ENCODE peak calls at places on chromosomes 3 and 15, in four cellular contexts. One of them, this sample, is unnamed.

GRCh38 chr3:104885214-104885814 is 481.4 kb upstream of the ALCAM start:
- DNase-seq in GM12865: peak
- DNase-seq in NCI-H1092: no peak
- DNase-seq in activated naive CD8-positive, alpha-beta T cell treated with anti-CD3 and anti-CD28 coated beads for 36 hours: no peak
- DNase-seq in this sample: no peak

GRCh38 chr3:183188895-183189462 is 26.4 kb upstream of the LAMP3 start:
- DNase-seq in activated naive CD8-positive, alpha-beta T cell treated with anti-CD3 and anti-CD28 coated beads for 36 hours: no peak
- DNase-seq in GM12865: peak
- DNase-seq in NCI-H1092: no peak
- DNase-seq in this sample: peak

GRCh38 chr3:14925729-14926591 is 21.4 kb upstream of the NR2C2 start:
- DNase-seq in activated naive CD8-positive, alpha-beta T cell treated with anti-CD3 and anti-CD28 coated beads for 36 hours: no peak
- DNase-seq in GM12865: peak
- DNase-seq in NCI-H1092: peak
- DNase-seq in this sample: peak

GRCh38 chr3:179882322-179882721 is 154.4 kb downstream of the PEX5L start:
- DNase-seq in activated naive CD8-positive, alpha-beta T cell treated with anti-CD3 and anti-CD28 coated beads for 36 hours: peak
- DNase-seq in GM12865: peak
- DNase-seq in NCI-H1092: no peak
- DNase-seq in this sample: peak

GRCh38 chr15:99105516-99106341 is 849 bp downstream of the SYNM start:
- DNase-seq in activated naive CD8-positive, alpha-beta T cell treated with anti-CD3 and anti-CD28 coated beads for 36 hours: peak
- DNase-seq in NCI-H1092: peak
- DNase-seq in GM12865: peak
- DNase-seq in this sample: no peak

GRCh38 chr15:101286471-101287114 is 8.5 kb downstream of the SNRPA1 start:
- DNase-seq in GM12865: no peak
- DNase-seq in activated naive CD8-positive, alpha-beta T cell treated with anti-CD3 and anti-CD28 coated beads for 36 hours: no peak
- DNase-seq in NCI-H1092: no peak
- DNase-seq in this sample: no peak

GRCh38 chr3:36877930-36878685 is 66.7 kb downstream of the TRANK1 start:
- DNase-seq in NCI-H1092: no peak
- DNase-seq in activated naive CD8-positive, alpha-beta T cell treated with anti-CD3 and anti-CD28 coated beads for 36 hours: no peak
- DNase-seq in GM12865: no peak
- DNase-seq in this sample: no peak

GRCh38 chr3:19547665-19548464 is 386.2 kb downstream of the EFHB start:
- DNase-seq in GM12865: no peak
- DNase-seq in NCI-H1092: no peak
- DNase-seq in activated naive CD8-positive, alpha-beta T cell treated with anti-CD3 and anti-CD28 coated beads for 36 hours: no peak
- DNase-seq in this sample: no peak

GRCh38 chr3:130906374-130906995 is 12.6 kb downstream of the ATP2C1 start:
- DNase-seq in activated naive CD8-positive, alpha-beta T cell treated with anti-CD3 and anti-CD28 coated beads for 36 hours: no peak
- DNase-seq in NCI-H1092: no peak
- DNase-seq in GM12865: no peak
- DNase-seq in this sample: no peak

GRCh38 chr3:143068059-143068458 is 51.5 kb upstream of the CHST2 start:
- DNase-seq in NCI-H1092: no peak
- DNase-seq in GM12865: no peak
- DNase-seq in activated naive CD8-positive, alpha-beta T cell treated with anti-CD3 and anti-CD28 coated beads for 36 hours: no peak
- DNase-seq in this sample: no peak

GRCh38 chr3:23202921-23203650 is at the start of gene UBE2E2:
- DNase-seq in NCI-H1092: peak
- DNase-seq in activated naive CD8-positive, alpha-beta T cell treated with anti-CD3 and anti-CD28 coated beads for 36 hours: peak
- DNase-seq in GM12865: peak
- DNase-seq in this sample: peak

GRCh38 chr15:100205549-100206295 is 136.1 kb downstream of the ADAMTS17 start:
- DNase-seq in activated naive CD8-positive, alpha-beta T cell treated with anti-CD3 and anti-CD28 coated beads for 36 hours: no peak
- DNase-seq in GM12865: no peak
- DNase-seq in NCI-H1092: no peak
- DNase-seq in this sample: no peak

GRCh38 chr3:86958534-86958933 is 32.4 kb downstream of the VGLL3 start:
- DNase-seq in activated naive CD8-positive, alpha-beta T cell treated with anti-CD3 and anti-CD28 coated beads for 36 hours: no peak
- DNase-seq in NCI-H1092: no peak
- DNase-seq in GM12865: no peak
- DNase-seq in this sample: no peak

GRCh38 chr3:34957707-34958106 is 681.6 kb upstream of the ARPP21 start:
- DNase-seq in GM12865: no peak
- DNase-seq in NCI-H1092: no peak
- DNase-seq in activated naive CD8-positive, alpha-beta T cell treated with anti-CD3 and anti-CD28 coated beads for 36 hours: no peak
- DNase-seq in this sample: no peak

GRCh38 chr3:194380300-194380699 is 10.8 kb upstream of the LRRC15 start:
- DNase-seq in NCI-H1092: no peak
- DNase-seq in activated naive CD8-positive, alpha-beta T cell treated with anti-CD3 and anti-CD28 coated beads for 36 hours: no peak
- DNase-seq in GM12865: no peak
- DNase-seq in this sample: no peak

GRCh38 chr3:141303481-141304223 is 64.7 kb upstream of the ZBTB38 start:
- DNase-seq in activated naive CD8-positive, alpha-beta T cell treated with anti-CD3 and anti-CD28 coated beads for 36 hours: peak
- DNase-seq in GM12865: peak
- DNase-seq in NCI-H1092: peak
- DNase-seq in this sample: peak

GRCh38 chr3:50687127-50687751 is 12.5 kb downstream of the DOCK3 start:
- DNase-seq in NCI-H1092: no peak
- DNase-seq in GM12865: no peak
- DNase-seq in activated naive CD8-positive, alpha-beta T cell treated with anti-CD3 and anti-CD28 coated beads for 36 hours: no peak
- DNase-seq in this sample: no peak

GRCh38 chr3:120151796-120152195 is 57.5 kb upstream of the GSK3B start:
- DNase-seq in activated naive CD8-positive, alpha-beta T cell treated with anti-CD3 and anti-CD28 coated beads for 36 hours: no peak
- DNase-seq in NCI-H1092: no peak
- DNase-seq in GM12865: no peak
- DNase-seq in this sample: no peak

GRCh38 chr3:126180477-126181397 is at the start of gene ALDH1L1:
- DNase-seq in activated naive CD8-positive, alpha-beta T cell treated with anti-CD3 and anti-CD28 coated beads for 36 hours: peak
- DNase-seq in GM12865: no peak
- DNase-seq in NCI-H1092: no peak
- DNase-seq in this sample: no peak

GRCh38 chr3:98741121-98741716 is 21.9 kb upstream of the ST3GAL6 start:
- DNase-seq in activated naive CD8-positive, alpha-beta T cell treated with anti-CD3 and anti-CD28 coated beads for 36 hours: no peak
- DNase-seq in NCI-H1092: no peak
- DNase-seq in GM12865: no peak
- DNase-seq in this sample: no peak

GRCh38 chr3:185988080-185988815 is 50.4 kb upstream of the TRA2B start:
- DNase-seq in GM12865: peak
- DNase-seq in NCI-H1092: peak
- DNase-seq in activated naive CD8-positive, alpha-beta T cell treated with anti-CD3 and anti-CD28 coated beads for 36 hours: no peak
- DNase-seq in this sample: no peak

GRCh38 chr15:57064033-57064432 is 145.6 kb downstream of the TCF12 start:
- DNase-seq in activated naive CD8-positive, alpha-beta T cell treated with anti-CD3 and anti-CD28 coated beads for 36 hours: no peak
- DNase-seq in GM12865: no peak
- DNase-seq in NCI-H1092: no peak
- DNase-seq in this sample: no peak

GRCh38 chr3:27589795-27590194 is 105.6 kb upstream of the SLC4A7 start:
- DNase-seq in GM12865: no peak
- DNase-seq in NCI-H1092: no peak
- DNase-seq in activated naive CD8-positive, alpha-beta T cell treated with anti-CD3 and anti-CD28 coated beads for 36 hours: no peak
- DNase-seq in this sample: no peak

GRCh38 chr3:16048435-16049318 is 125.8 kb upstream of the GALNT15 start:
- DNase-seq in activated naive CD8-positive, alpha-beta T cell treated with anti-CD3 and anti-CD28 coated beads for 36 hours: peak
- DNase-seq in GM12865: peak
- DNase-seq in NCI-H1092: peak
- DNase-seq in this sample: peak

GRCh38 chr15:31471731-31472430 is 145.2 kb downstream of the KLF13 start:
- DNase-seq in NCI-H1092: no peak
- DNase-seq in activated naive CD8-positive, alpha-beta T cell treated with anti-CD3 and anti-CD28 coated beads for 36 hours: no peak
- DNase-seq in GM12865: no peak
- DNase-seq in this sample: no peak

GRCh38 chr3:15113468-15113867 is 14.5 kb upstream of the RBSN start:
- DNase-seq in activated naive CD8-positive, alpha-beta T cell treated with anti-CD3 and anti-CD28 coated beads for 36 hours: no peak
- DNase-seq in NCI-H1092: peak
- DNase-seq in GM12865: no peak
- DNase-seq in this sample: no peak

GRCh38 chr3:134353831-134354611 is 20.2 kb downstream of the AMOTL2 start:
- DNase-seq in NCI-H1092: no peak
- DNase-seq in GM12865: no peak
- DNase-seq in activated naive CD8-positive, alpha-beta T cell treated with anti-CD3 and anti-CD28 coated beads for 36 hours: no peak
- DNase-seq in this sample: no peak

GRCh38 chr3:34969513-34969912 is 669.8 kb upstream of the ARPP21 start:
- DNase-seq in GM12865: no peak
- DNase-seq in activated naive CD8-positive, alpha-beta T cell treated with anti-CD3 and anti-CD28 coated beads for 36 hours: no peak
- DNase-seq in NCI-H1092: no peak
- DNase-seq in this sample: no peak

GRCh38 chr15:68148039-68148438 is 57.1 kb downstream of the CALML4 start:
- DNase-seq in GM12865: no peak
- DNase-seq in activated naive CD8-positive, alpha-beta T cell treated with anti-CD3 and anti-CD28 coated beads for 36 hours: no peak
- DNase-seq in NCI-H1092: no peak
- DNase-seq in this sample: no peak

GRCh38 chr3:111156506-111156905 is 84.9 kb downstream of the NECTIN3 start:
- DNase-seq in GM12865: no peak
- DNase-seq in activated naive CD8-positive, alpha-beta T cell treated with anti-CD3 and anti-CD28 coated beads for 36 hours: no peak
- DNase-seq in NCI-H1092: no peak
- DNase-seq in this sample: no peak

GRCh38 chr3:188390347-188390718 is 236.4 kb downstream of the LPP start:
- DNase-seq in NCI-H1092: no peak
- DNase-seq in activated naive CD8-positive, alpha-beta T cell treated with anti-CD3 and anti-CD28 coated beads for 36 hours: no peak
- DNase-seq in GM12865: no peak
- DNase-seq in this sample: no peak

GRCh38 chr3:21174461-21174860 is 576.5 kb downstream of the ZNF385D start:
- DNase-seq in activated naive CD8-positive, alpha-beta T cell treated with anti-CD3 and anti-CD28 coated beads for 36 hours: no peak
- DNase-seq in NCI-H1092: no peak
- DNase-seq in GM12865: no peak
- DNase-seq in this sample: no peak

GRCh38 chr15:67130673-67131601 is 65.5 kb downstream of the SMAD3 start:
- DNase-seq in activated naive CD8-positive, alpha-beta T cell treated with anti-CD3 and anti-CD28 coated beads for 36 hours: no peak
- DNase-seq in GM12865: peak
- DNase-seq in NCI-H1092: no peak
- DNase-seq in this sample: no peak

GRCh38 chr15:23877502-23878412 is 190.7 kb upstream of the NDN start:
- DNase-seq in GM12865: peak
- DNase-seq in NCI-H1092: peak
- DNase-seq in activated naive CD8-positive, alpha-beta T cell treated with anti-CD3 and anti-CD28 coated beads for 36 hours: peak
- DNase-seq in this sample: no peak

GRCh38 chr3:16335772-16336621 is 71.0 kb downstream of the OXNAD1 start:
- DNase-seq in activated naive CD8-positive, alpha-beta T cell treated with anti-CD3 and anti-CD28 coated beads for 36 hours: no peak
- DNase-seq in NCI-H1092: no peak
- DNase-seq in GM12865: no peak
- DNase-seq in this sample: no peak

GRCh38 chr15:27358751-27359434 is 387.9 kb downstream of the GABRG3 start:
- DNase-seq in NCI-H1092: no peak
- DNase-seq in GM12865: no peak
- DNase-seq in activated naive CD8-positive, alpha-beta T cell treated with anti-CD3 and anti-CD28 coated beads for 36 hours: no peak
- DNase-seq in this sample: no peak

GRCh38 chr3:139251529-139251928 is 92.3 kb upstream of the MRPS22 start:
- DNase-seq in activated naive CD8-positive, alpha-beta T cell treated with anti-CD3 and anti-CD28 coated beads for 36 hours: no peak
- DNase-seq in NCI-H1092: no peak
- DNase-seq in GM12865: peak
- DNase-seq in this sample: no peak